ENCODE peak calls at places on chromosomes 2 and 18, in seven cellular contexts. O is body of pancreas, K is small intestine, H is K562, G is right cardiac atrium, Z is aorta, Y is GM23338. T is an unnamed sample. For H3K4me1 and H3K27me3, the result is how much of the 10 kb centered on the place peaks cover.

GRCh38 chr2:172098287-172098649 is 4.4 kb downstream of the DLX2 start:
- DNase-seq in G (no peak), H (peak), Z (no peak), O (no peak), Y (peak), K (no peak), T (no peak)

GRCh38 chr2:224585205-224586088 is at the start of gene CUL3:
- DNase-seq in Y (peak), H (peak), O (peak), G (peak), K (peak), Z (peak), T (peak)

GRCh38 chr2:192165842-192166241 is 28.9 kb downstream of the TMEFF2 start:
- DNase-seq in K (peak), G (no peak), H (no peak), Y (no peak), O (no peak), Z (no peak), T (no peak)

GRCh38 chr2:237693281-237694039 is 66.1 kb downstream of the LRRFIP1 start:
- DNase-seq in O (no peak), K (peak), Y (no peak), G (no peak), Z (no peak), H (no peak), T (no peak)

GRCh38 chr18:59606193-59607175 is 90.7 kb downstream of the CCBE1 start:
- DNase-seq in H (no peak), K (no peak), G (peak), Y (no peak), Z (no peak), O (no peak), T (no peak)

GRCh38 chr2:180573951-180574350 is 406.5 kb upstream of the UBE2E3 start:
- DNase-seq in Y (no peak), G (no peak), K (no peak), Z (no peak), O (no peak), H (no peak), T (no peak)

GRCh38 chr2:41725901-41726300 is 321.9 kb upstream of the PKDCC start:
- DNase-seq in K (no peak), H (no peak), Z (no peak), Y (no peak), O (no peak), G (no peak), T (no peak)

GRCh38 chr18:5542393-5543035 is 1.3 kb downstream of the EPB41L3 start:
- DNase-seq in K (no peak), Y (peak), G (peak), Z (peak), O (no peak), H (no peak), T (no peak)

GRCh38 chr2:200399046-200399445 is 92.6 kb downstream of the SPATS2L start:
- DNase-seq in O (no peak), H (no peak), Y (no peak), K (no peak), Z (no peak), G (no peak), T (no peak)

GRCh38 chr2:234098675-234099195 is 48.2 kb downstream of the SPP2 start:
- DNase-seq in O (no peak), H (no peak), Z (no peak), Y (no peak), G (no peak), K (no peak), T (no peak)

GRCh38 chr18:63109789-63110188 is 209.8 kb downstream of the BCL2 start:
- DNase-seq in H (no peak), K (no peak), O (no peak), G (no peak), Y (no peak), Z (no peak), T (no peak)

GRCh38 chr2:181594322-181594721 is 62.6 kb downstream of the CERKL start:
- DNase-seq in H (no peak), Y (no peak), K (no peak), Z (no peak), O (no peak), G (no peak), T (no peak)

GRCh38 chr18:57209697-57210096 is 62.8 kb downstream of the BOD1L2 start:
- DNase-seq in K (peak), Z (no peak), Y (peak), O (no peak), H (no peak), G (no peak), T (no peak)

GRCh38 chr18:9177047-9177446 is 40.5 kb downstream of the ANKRD12 start:
- DNase-seq in H (no peak), K (no peak), O (no peak), G (no peak), Y (no peak), Z (no peak), T (no peak)

GRCh38 chr2:84924173-84925106 is 19.0 kb downstream of the TMSB10 start:
- DNase-seq in O (peak), H (peak), Y (peak), K (peak), Z (peak), G (peak), T (no peak)

GRCh38 chr2:32697156-32697555 is 69.3 kb downstream of the TTC27 start:
- DNase-seq in Y (no peak), K (no peak), H (no peak), G (no peak), O (no peak), Z (no peak), T (no peak)

GRCh38 chr2:25872134-25872533 is 6.2 kb downstream of the ASXL2 start:
- DNase-seq in H (no peak), G (no peak), K (no peak), O (no peak), Y (no peak), Z (no peak), T (no peak)

GRCh38 chr2:101238930-101239759 is 13.5 kb upstream of the CNOT11 start:
- DNase-seq in G (no peak), O (peak), Y (no peak), H (no peak), Z (no peak), K (peak), T (no peak)

GRCh38 chr2:72827999-72828646 is 2.3 kb upstream of the EXOC6B start:
- DNase-seq in Y (no peak), O (no peak), K (no peak), Z (no peak), H (no peak), G (no peak), T (no peak)

GRCh38 chr2:240629968-240630770 is 4.9 kb downstream of the GPR35 start:
- DNase-seq in G (no peak), H (no peak), O (no peak), Y (no peak), K (no peak), Z (peak), T (no peak)

GRCh38 chr2:224171226-224171625 is 132.1 kb upstream of the SERPINE2 start:
- DNase-seq in G (no peak), K (peak), Z (no peak), O (no peak), Y (no peak), H (no peak), T (no peak)

GRCh38 chr2:20578895-20579825 is 71.7 kb downstream of the HS1BP3 start:
- DNase-seq in H (peak), K (peak), G (peak), Z (peak), O (peak), Y (peak), T (peak)

GRCh38 chr2:55901941-55902340 is 21.6 kb downstream of the EFEMP1 start:
- DNase-seq in O (no peak), G (no peak), Z (no peak), H (no peak), Y (no peak), K (no peak), T (no peak)

GRCh38 chr2:12389354-12390045 is 327.2 kb upstream of the TRIB2 start:
- DNase-seq in K (no peak), Y (no peak), Z (no peak), O (no peak), H (no peak), G (no peak), T (no peak)

GRCh38 chr18:48539406-48540328 is 836 bp downstream of the CTIF start:
- DNase-seq in O (peak), G (peak), Y (peak), H (peak), Z (peak), K (peak), T (no peak)

GRCh38 chr2:129977986-129978385 is 1.5 kb upstream of the RAB6C start:
- DNase-seq in H (no peak), O (no peak), Y (no peak), K (no peak), Z (no peak), G (no peak), T (no peak)

GRCh38 chr18:10037181-10037580 is 123.4 kb downstream of the VAPA start:
- DNase-seq in Z (no peak), H (no peak), G (no peak), K (no peak), Y (no peak), O (no peak), T (no peak)

GRCh38 chr18:60861575-60861974 is 471.7 kb upstream of the CDH20 start:
- DNase-seq in K (no peak), H (no peak), Z (no peak), O (no peak), G (no peak), Y (no peak), T (no peak)

GRCh38 chr18:23878336-23878900 is 136.1 kb upstream of the TTC39C start:
- DNase-seq in H (no peak), O (no peak), G (no peak), Z (no peak), Y (no peak), K (peak), T (no peak)

GRCh38 chr2:179263460-179264237 is 983 bp downstream of the SESTD1 start:
- DNase-seq in H (peak), Z (peak), Y (peak), K (peak), G (peak), O (peak), T (peak)

GRCh38 chr18:75344161-75344560 is 83.3 kb downstream of the SMIM21 start:
- DNase-seq in O (no peak), Y (peak), G (no peak), H (no peak), K (no peak), Z (no peak), T (no peak)

GRCh38 chr18:13302611-13303267 is 84.2 kb downstream of the LDLRAD4 start:
- DNase-seq in G (no peak), H (no peak), Z (peak), K (peak), Y (no peak), O (peak), T (no peak)

GRCh38 chr2:238260879-238261278 is 21.0 kb upstream of the HES6 start:
- DNase-seq in G (peak), Y (no peak), H (no peak), O (no peak), Z (peak), K (no peak), T (no peak)

GRCh38 chr18:22556271-22556990 is 138.7 kb upstream of the CTAGE1 start:
- DNase-seq in K (peak), Z (peak), G (peak), H (no peak), O (peak), Y (no peak), T (no peak)

GRCh38 chr2:104889261-104890091 is 35.6 kb downstream of the POU3F3 start:
- DNase-seq in Z (no peak), Y (no peak), G (no peak), K (peak), H (no peak), O (peak), T (no peak)

GRCh38 chr2:164719996-164720941 is 99.0 kb upstream of the GRB14 start:
- DNase-seq in Y (no peak), G (no peak), Z (no peak), H (no peak), K (no peak), O (no peak), T (no peak)

GRCh38 chr2:118607663-118608062 is 239.8 kb downstream of the EN1 start:
- DNase-seq in Z (no peak), H (no peak), Y (no peak), O (no peak), K (no peak), G (no peak), T (no peak)

DNA sequence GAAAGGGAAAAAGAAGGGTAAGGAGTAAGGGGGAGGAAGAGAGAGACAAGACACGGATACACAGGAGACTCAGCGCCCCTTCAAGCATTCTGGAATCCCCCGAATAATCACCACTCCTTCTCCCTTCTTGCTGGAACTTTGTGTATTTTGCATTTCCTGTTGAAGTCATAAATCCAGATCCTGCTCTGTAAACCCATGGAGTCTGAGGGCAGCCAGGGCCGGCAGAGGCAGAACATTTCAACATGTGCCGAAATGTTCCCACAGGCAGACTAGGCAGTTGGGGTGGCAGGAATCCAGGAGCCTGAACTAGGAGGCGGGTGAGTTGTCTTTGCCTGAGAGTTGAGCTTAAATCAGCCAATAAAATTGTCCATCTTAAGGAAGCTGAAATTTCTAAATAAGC is 193.1 kb downstream of the SH3RF3 start:
- DNase-seq in G (peak), Y (no peak), H (no peak), Z (peak), O (peak), K (peak), T (peak)
- H3K4me1 ChIP-seq in G (under half), Y (under half), H (under half), Z (under half), O (under half), K (under half), T (under half)

GRCh38 chr2:120544522-120544921 is 191.1 kb upstream of the GLI2 start:
- DNase-seq in G (peak), K (no peak), Z (no peak), H (no peak), Y (no peak), O (no peak), T (no peak)

GRCh38 chr2:120543899-120544298 is 191.8 kb upstream of the GLI2 start:
- DNase-seq in Y (peak), O (no peak), Z (no peak), G (peak), K (no peak), H (no peak), T (no peak)

GRCh38 chr2:120546865-120547390 is 188.7 kb upstream of the GLI2 start:
- DNase-seq in G (peak), H (no peak), Y (no peak), K (no peak), Z (peak), O (no peak), T (no peak)

GRCh38 chr2:120546077-120546864 is 189.4 kb upstream of the GLI2 start:
- DNase-seq in Z (peak), Y (no peak), G (peak), O (peak), H (no peak), K (peak), T (no peak)

DNA sequence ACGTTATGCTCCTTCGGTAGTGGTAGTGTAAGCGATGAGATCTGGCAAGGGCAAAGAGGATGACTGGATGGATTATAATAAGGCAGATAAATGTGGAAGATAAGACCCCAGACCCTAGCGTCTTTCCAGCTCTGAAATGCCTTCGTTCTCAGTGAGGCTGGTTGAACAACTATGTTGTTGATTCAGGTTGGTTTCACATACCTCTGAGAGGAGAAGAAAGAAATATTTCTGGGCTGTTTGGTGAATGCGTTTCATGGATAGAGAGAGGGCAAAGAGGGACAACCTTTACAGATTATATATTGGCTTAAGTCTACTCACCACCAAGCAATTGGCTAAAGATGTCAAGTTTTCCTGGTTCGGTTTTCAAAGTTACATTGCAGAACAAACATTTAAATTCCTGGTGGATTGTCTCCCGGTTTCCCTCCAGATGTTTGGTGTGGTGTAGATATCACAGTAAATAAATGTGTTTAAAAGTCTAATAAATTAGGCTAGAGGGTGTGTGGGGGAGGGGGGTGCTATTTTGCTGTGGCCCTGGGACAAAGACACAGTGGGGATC is 190.1 kb upstream of the GLI2 start:
- DNase-seq in O (no peak), Y (no peak), K (no peak), H (no peak), G (peak), Z (no peak), T (no peak)
- H3K27me3 ChIP-seq in O (under half), Y (under half), K (under half), H (half or more), G (under half), Z (under half), T (under half)

DNA sequence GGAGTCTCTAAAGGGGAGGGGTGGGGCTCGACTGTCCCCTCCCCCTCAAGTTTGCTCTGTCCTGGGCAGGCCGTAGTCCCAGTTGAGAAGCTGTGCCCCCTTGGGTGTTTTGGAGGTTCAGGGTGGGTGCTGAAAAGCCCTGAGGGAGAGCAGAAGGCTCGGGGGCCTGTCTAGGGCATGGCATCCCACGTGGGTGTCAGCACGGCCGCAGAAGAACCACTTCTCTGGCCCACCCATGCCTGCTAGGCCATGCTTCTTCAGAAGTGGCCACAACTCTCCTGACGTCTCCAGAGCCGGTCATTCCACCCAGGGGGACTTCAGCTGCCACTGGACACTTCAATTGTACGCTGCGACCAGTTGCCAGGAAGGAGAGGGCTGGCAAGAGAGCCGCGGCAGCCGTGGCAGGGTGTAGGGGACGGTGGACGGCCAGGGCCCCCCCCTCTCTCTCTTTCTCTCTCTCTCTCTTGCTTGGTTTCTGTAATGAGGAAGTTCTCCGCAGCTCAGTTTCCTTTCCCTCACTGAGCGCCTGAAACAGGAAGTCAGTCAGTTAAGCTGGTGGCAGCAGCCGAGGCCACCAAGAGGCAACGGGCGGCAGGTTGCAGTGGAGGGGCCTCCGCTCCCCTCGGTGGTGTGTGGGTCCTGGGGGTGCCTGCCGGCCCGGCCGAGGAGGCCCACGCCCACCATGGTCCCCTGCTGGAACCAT is at the start of gene INPP5D:
- DNase-seq in Z (peak), K (peak), Y (no peak), G (peak), H (no peak), O (peak), T (no peak)
- H3K4me1 ChIP-seq in Z (under half), K (under half), Y (under half), G (under half), H (under half), O (under half), T (under half)

DNA sequence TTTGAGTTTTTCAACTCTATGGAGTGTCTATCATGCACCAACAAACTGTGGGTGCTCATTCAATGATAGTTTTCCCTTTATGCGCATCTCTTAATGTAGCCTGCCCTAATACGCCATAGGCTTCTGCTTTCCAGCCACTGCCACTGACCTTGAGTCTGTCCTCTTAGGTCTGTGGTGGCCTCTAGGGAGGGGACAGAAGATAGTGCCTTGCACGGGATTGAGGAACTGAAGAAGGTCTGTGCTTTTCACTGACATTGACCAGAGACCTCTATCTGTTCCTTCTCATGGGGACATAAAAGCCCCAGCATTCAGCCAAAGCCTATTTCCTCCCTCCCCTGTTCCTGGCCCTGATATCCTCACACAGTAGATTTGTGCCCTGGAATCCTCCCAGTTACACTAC is 2.3 kb downstream of the GCKR start:
- DNase-seq in K (no peak), G (no peak), Y (no peak), O (no peak), H (no peak), Z (no peak), T (no peak)
- H3K27me3 ChIP-seq in K (under half), G (under half), Y (under half), O (under half), H (under half), Z (under half), T (under half)

GRCh38 chr2:143347901-143348300 is 218.7 kb downstream of the ARHGAP15 start:
- DNase-seq in H (no peak), Z (no peak), K (no peak), O (no peak), G (no peak), Y (no peak), T (no peak)
- H3K4me1 ChIP-seq in H (under half), Z (under half), K (under half), O (under half), G (under half), Y (under half), T (under half)

T was measured in RWPE2.